ENCODE peak calls at places on chromosomes 13 and 19, in four cellular contexts. One of them, this sample, is unnamed. For H3K4me1, the result is how much of the 10 kb centered on the place peaks cover.

GRCh38 chr13:33312150-33312908 is 26.8 kb upstream of the STARD13 start:
- DNase-seq in upper lobe of right lung: no peak
- DNase-seq in uterus: no peak
- DNase-seq in fibroblast of lung: peak
- DNase-seq in this sample: no peak

GRCh38 chr13:76848596-76848995 is 37.6 kb downstream of the KCTD12 start:
- DNase-seq in upper lobe of right lung: peak
- DNase-seq in uterus: peak
- DNase-seq in fibroblast of lung: peak
- DNase-seq in this sample: no peak

GRCh38 chr13:97116754-97117153 is 105.4 kb upstream of the MBNL2 start:
- DNase-seq in upper lobe of right lung: no peak
- DNase-seq in uterus: no peak
- DNase-seq in fibroblast of lung: peak
- DNase-seq in this sample: no peak

GRCh38 chr19:30402790-30403189 is 30.6 kb downstream of the ZNF536 start:
- DNase-seq in upper lobe of right lung: no peak
- DNase-seq in uterus: no peak
- DNase-seq in fibroblast of lung: no peak
- DNase-seq in this sample: no peak

GRCh38 chr13:28657784-28658538 is 969 bp upstream of the POMP start:
- DNase-seq in upper lobe of right lung: no peak
- DNase-seq in uterus: no peak
- DNase-seq in fibroblast of lung: peak
- DNase-seq in this sample: no peak

GRCh38 chr13:86830046-86830445 is 841.1 kb upstream of the SLITRK5 start:
- DNase-seq in upper lobe of right lung: no peak
- DNase-seq in uterus: no peak
- DNase-seq in fibroblast of lung: peak
- DNase-seq in this sample: no peak

GRCh38 chr13:37647038-37647650 is 48.6 kb upstream of the POSTN start:
- DNase-seq in upper lobe of right lung: no peak
- DNase-seq in uterus: no peak
- DNase-seq in fibroblast of lung: no peak
- DNase-seq in this sample: no peak

GRCh38 chr13:80118099-80118498 is 222.8 kb downstream of the SPRY2 start:
- DNase-seq in upper lobe of right lung: no peak
- DNase-seq in uterus: no peak
- DNase-seq in fibroblast of lung: no peak
- DNase-seq in this sample: no peak

GRCh38 chr13:94110011-94110410 is 369.5 kb downstream of the DCT start:
- DNase-seq in upper lobe of right lung: no peak
- DNase-seq in uterus: no peak
- DNase-seq in fibroblast of lung: no peak
- DNase-seq in this sample: no peak

GRCh38 chr13:66137384-66137783 is 1092.8 kb downstream of the PCDH9 start:
- DNase-seq in upper lobe of right lung: no peak
- DNase-seq in uterus: no peak
- DNase-seq in fibroblast of lung: no peak
- DNase-seq in this sample: no peak

GRCh38 chr13:46097015-46097414 is 7.8 kb downstream of the CPB2 start:
- DNase-seq in upper lobe of right lung: no peak
- DNase-seq in uterus: no peak
- DNase-seq in fibroblast of lung: no peak
- DNase-seq in this sample: no peak

GRCh38 chr13:27016871-27017270 is 154.7 kb downstream of the USP12 start:
- DNase-seq in upper lobe of right lung: no peak
- DNase-seq in uterus: no peak
- DNase-seq in fibroblast of lung: no peak
- DNase-seq in this sample: no peak

GRCh38 chr13:48126944-48127814 is 32.3 kb upstream of the MED4 start:
- DNase-seq in upper lobe of right lung: no peak
- DNase-seq in uterus: peak
- DNase-seq in fibroblast of lung: peak
- DNase-seq in this sample: no peak

GRCh38 chr13:27339299-27339698 is 68.7 kb downstream of the RASL11A start:
- DNase-seq in upper lobe of right lung: no peak
- DNase-seq in uterus: no peak
- DNase-seq in fibroblast of lung: peak
- DNase-seq in this sample: no peak

GRCh38 chr13:111456452-111457230 is 136.2 kb downstream of the TEX29 start:
- DNase-seq in upper lobe of right lung: no peak
- DNase-seq in uterus: no peak
- DNase-seq in fibroblast of lung: no peak
- DNase-seq in this sample: no peak

GRCh38 chr19:33376423-33376822 is 2.9 kb downstream of the CEBPG start:
- DNase-seq in upper lobe of right lung: no peak
- DNase-seq in uterus: peak
- DNase-seq in fibroblast of lung: peak
- DNase-seq in this sample: peak

GRCh38 chr19:42436006-42436405 is 6.7 kb downstream of the CXCL17 start:
- DNase-seq in upper lobe of right lung: no peak
- DNase-seq in uterus: no peak
- DNase-seq in fibroblast of lung: peak
- DNase-seq in this sample: no peak

GRCh38 chr13:20924758-20925394 is 22.3 kb upstream of the XPO4 start:
- DNase-seq in upper lobe of right lung: peak
- DNase-seq in uterus: peak
- DNase-seq in fibroblast of lung: peak
- DNase-seq in this sample: no peak

GRCh38 chr13:87089391-87089790 is 581.8 kb upstream of the SLITRK5 start:
- DNase-seq in upper lobe of right lung: no peak
- DNase-seq in uterus: no peak
- DNase-seq in fibroblast of lung: peak
- DNase-seq in this sample: no peak

GRCh38 chr19:41324921-41325639 is 15.1 kb downstream of the CCDC97 start:
- DNase-seq in upper lobe of right lung: peak
- DNase-seq in uterus: peak
- DNase-seq in fibroblast of lung: peak
- DNase-seq in this sample: peak

GRCh38 chr19:47707135-47707925 is 5.9 kb upstream of the EHD2 start:
- DNase-seq in upper lobe of right lung: peak
- DNase-seq in uterus: peak
- DNase-seq in fibroblast of lung: peak
- DNase-seq in this sample: peak

GRCh38 chr19:7554990-7555864 is 19.7 kb downstream of the PNPLA6 start:
- DNase-seq in upper lobe of right lung: peak
- DNase-seq in uterus: no peak
- DNase-seq in fibroblast of lung: no peak
- DNase-seq in this sample: no peak

GRCh38 chr13:48761256-48761655 is 107.5 kb downstream of the CYSLTR2 start:
- DNase-seq in upper lobe of right lung: no peak
- DNase-seq in uterus: no peak
- DNase-seq in fibroblast of lung: peak
- DNase-seq in this sample: no peak

GRCh38 chr13:99555149-99555548 is 53.9 kb downstream of the TM9SF2 start:
- DNase-seq in upper lobe of right lung: no peak
- DNase-seq in uterus: no peak
- DNase-seq in fibroblast of lung: no peak
- DNase-seq in this sample: no peak

GRCh38 chr13:26971990-26972888 is 199.4 kb downstream of the USP12 start:
- DNase-seq in upper lobe of right lung: no peak
- DNase-seq in uterus: no peak
- DNase-seq in fibroblast of lung: peak
- DNase-seq in this sample: no peak

GRCh38 chr13:49428041-49428763 is 15.7 kb downstream of the CAB39L start:
- DNase-seq in upper lobe of right lung: no peak
- DNase-seq in uterus: no peak
- DNase-seq in fibroblast of lung: no peak
- DNase-seq in this sample: no peak

GRCh38 chr13:41506312-41506711 is 49.0 kb downstream of the RGCC start:
- DNase-seq in upper lobe of right lung: no peak
- DNase-seq in uterus: no peak
- DNase-seq in fibroblast of lung: peak
- DNase-seq in this sample: no peak

GRCh38 chr13:20981370-20982095 is 79.0 kb upstream of the XPO4 start:
- DNase-seq in upper lobe of right lung: no peak
- DNase-seq in uterus: no peak
- DNase-seq in fibroblast of lung: no peak
- DNase-seq in this sample: no peak

GRCh38 chr13:91639316-91639715 is 240.9 kb downstream of the GPC5 start:
- DNase-seq in upper lobe of right lung: no peak
- DNase-seq in uterus: no peak
- DNase-seq in fibroblast of lung: peak
- DNase-seq in this sample: no peak

GRCh38 chr13:44955421-44955820 is 33.9 kb downstream of the NUFIP1 start:
- DNase-seq in upper lobe of right lung: no peak
- DNase-seq in uterus: no peak
- DNase-seq in fibroblast of lung: no peak
- DNase-seq in this sample: no peak

GRCh38 chr13:113588394-113589111 is 4.0 kb downstream of the TFDP1 start:
- DNase-seq in upper lobe of right lung: peak
- DNase-seq in uterus: peak
- DNase-seq in fibroblast of lung: no peak
- DNase-seq in this sample: no peak

GRCh38 chr13:79382545-79383275 is 23.3 kb downstream of the RBM26 start:
- DNase-seq in upper lobe of right lung: no peak
- DNase-seq in uterus: no peak
- DNase-seq in fibroblast of lung: no peak
- DNase-seq in this sample: no peak

GRCh38 chr19:31254611-31255010 is 94.6 kb downstream of the TSHZ3 start:
- DNase-seq in upper lobe of right lung: no peak
- DNase-seq in uterus: no peak
- DNase-seq in fibroblast of lung: no peak
- DNase-seq in this sample: no peak

GRCh38 chr19:55461974-55462628 is 659 bp upstream of the ISOC2 start:
- DNase-seq in upper lobe of right lung: no peak
- DNase-seq in uterus: no peak
- DNase-seq in fibroblast of lung: peak
- DNase-seq in this sample: no peak

GRCh38 chr13:21749410-21749809 is 78.5 kb downstream of the FGF9 start:
- DNase-seq in upper lobe of right lung: no peak
- DNase-seq in uterus: no peak
- DNase-seq in fibroblast of lung: peak
- DNase-seq in this sample: no peak

GRCh38 chr13:30481241-30481760 is 15.6 kb upstream of the HMGB1 start:
- DNase-seq in upper lobe of right lung: no peak
- DNase-seq in uterus: no peak
- DNase-seq in fibroblast of lung: no peak
- DNase-seq in this sample: no peak

DNA sequence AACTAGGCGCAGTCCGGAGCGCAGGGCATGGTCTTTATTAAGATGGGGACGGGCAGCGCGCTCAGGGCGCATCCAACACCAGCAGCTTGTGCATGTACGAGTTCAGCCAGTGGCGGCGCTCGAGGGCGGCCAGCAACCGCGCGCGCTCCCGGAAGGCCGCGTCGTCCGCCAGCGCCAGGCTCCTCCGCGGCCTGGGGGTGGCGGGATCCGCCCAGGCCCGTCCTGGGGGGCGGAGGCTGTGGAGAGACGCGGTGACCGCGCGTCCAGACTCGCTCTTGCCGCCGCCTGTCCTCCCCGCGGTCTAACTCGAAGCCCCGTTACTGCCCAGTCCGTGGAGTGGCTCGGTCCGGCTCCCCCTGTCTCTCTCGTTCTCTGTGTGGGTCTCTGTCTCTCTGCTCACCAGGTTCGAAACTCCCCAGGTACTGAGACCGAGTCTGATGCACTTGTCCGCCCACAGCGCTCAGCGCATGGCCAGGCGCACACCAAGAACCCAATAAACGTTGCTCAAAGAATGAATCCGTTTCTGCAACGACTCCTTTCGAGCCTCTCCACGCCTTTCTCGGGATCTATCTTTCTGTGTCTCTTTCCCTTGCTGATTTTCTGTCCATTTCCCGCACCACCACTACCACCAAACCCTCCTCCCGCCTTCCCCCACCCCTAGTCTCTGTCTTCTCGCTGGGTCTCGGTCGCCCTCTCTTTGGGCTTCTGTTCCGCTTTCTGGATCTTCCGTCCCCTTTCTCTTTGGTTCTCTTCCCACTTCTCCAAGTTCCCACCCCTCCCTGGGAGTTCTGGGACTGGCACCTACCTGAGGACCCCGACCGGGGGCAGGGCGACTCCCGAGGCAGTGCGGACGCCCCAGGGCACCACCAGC is 599 bp downstream of the PTH2 start:
- DNase-seq in upper lobe of right lung: no peak
- DNase-seq in uterus: no peak
- DNase-seq in fibroblast of lung: peak
- DNase-seq in this sample: no peak
- H3K4me1 ChIP-seq in upper lobe of right lung: under half
- H3K4me1 ChIP-seq in uterus: under half
- H3K4me1 ChIP-seq in fibroblast of lung: under half
- H3K4me1 ChIP-seq in this sample: under half

DNA sequence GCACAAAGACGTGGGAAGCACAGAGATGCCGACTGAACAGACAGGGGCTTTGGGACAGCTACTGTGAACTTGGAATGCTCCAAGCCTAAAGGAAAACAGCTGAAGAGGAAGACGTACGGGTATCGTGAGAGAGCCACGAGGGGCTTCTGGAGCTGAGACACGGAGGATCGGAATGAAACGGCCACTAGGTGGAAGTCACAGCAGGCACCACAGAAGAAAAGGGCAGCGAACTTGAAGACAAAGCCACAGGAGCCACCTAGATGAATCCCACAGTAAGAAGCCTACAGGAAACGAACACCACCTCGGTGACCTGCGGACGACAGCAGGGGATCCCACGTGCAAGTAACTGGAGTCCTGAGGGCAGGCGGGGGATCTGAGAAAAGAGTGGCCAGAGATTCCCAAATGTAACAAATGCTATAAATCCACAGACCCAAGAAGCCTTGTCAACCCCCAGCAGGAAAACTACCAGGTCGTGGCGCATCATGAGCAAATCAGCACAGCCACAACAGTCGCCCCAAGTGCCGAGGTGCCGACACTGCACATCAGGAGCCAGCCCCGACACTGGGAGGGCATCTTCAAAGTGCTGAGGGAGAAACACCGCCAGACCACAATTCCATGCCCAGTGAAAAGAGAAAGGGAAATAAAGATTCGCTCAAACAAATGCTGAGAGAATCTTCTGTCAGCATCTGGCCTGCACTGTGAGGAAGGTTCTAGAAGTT is 39.3 kb upstream of the ISYNA1 start:
- DNase-seq in upper lobe of right lung: no peak
- DNase-seq in uterus: no peak
- DNase-seq in fibroblast of lung: no peak
- DNase-seq in this sample: no peak
- TF ChIP-seq CTCF in upper lobe of right lung: no peak
- TF ChIP-seq CTCF in uterus: no peak
- TF ChIP-seq CTCF in fibroblast of lung: no peak
- TF ChIP-seq CTCF in this sample: no peak

DNA sequence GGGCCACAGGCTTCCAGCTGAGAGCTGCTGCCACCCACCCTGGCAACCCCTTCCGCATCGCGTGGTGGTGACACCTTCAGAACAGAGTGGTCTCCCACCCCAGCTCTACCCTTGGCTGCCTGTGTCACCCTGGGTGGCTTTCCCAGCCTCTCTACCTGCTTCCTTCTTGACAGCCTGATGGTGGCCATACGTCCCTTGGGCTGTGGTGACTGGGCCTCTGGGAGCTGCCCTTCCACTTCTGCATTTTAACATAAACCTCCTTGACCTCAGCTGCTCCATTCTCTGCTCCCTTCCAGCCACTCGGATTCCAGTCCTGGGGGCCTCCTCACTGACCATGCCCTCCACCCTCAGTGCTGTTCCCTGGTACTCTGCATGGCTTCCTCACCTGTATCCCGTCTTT is 17.1 kb downstream of the PAK4 start:
- DNase-seq in upper lobe of right lung: no peak
- DNase-seq in uterus: no peak
- DNase-seq in fibroblast of lung: no peak
- DNase-seq in this sample: no peak
- H3K27ac ChIP-seq in upper lobe of right lung: peak
- H3K27ac ChIP-seq in uterus: no peak
- H3K27ac ChIP-seq in fibroblast of lung: no peak
- H3K27ac ChIP-seq in this sample: no peak

GRCh38 chr13:50509167-50509566 is 334.3 kb downstream of the DLEU7 start:
- DNase-seq in upper lobe of right lung: no peak
- DNase-seq in uterus: no peak
- DNase-seq in fibroblast of lung: no peak
- DNase-seq in this sample: no peak
- H3K4me1 ChIP-seq in upper lobe of right lung: under half
- H3K4me1 ChIP-seq in uterus: under half
- H3K4me1 ChIP-seq in fibroblast of lung: under half
- H3K4me1 ChIP-seq in this sample: under half